ENCODE peak calls at places on chromosomes 3 and 15, in five cellular contexts. W is H1; U is body of pancreas; O is lower leg skin; Y is stimulated activated naive CD8-positive, alpha-beta T cell treated with anti-CD3 and anti-CD28 coated beads, Interleukin-15, Interleukin-2, amounts not matched to agents 100 U/mL and 50 U/mL, for 24 hours. M is an unnamed sample.

GRCh38 chr3:66210687-66211295 is 10.0 kb upstream of the SLC25A26 start:
- DNase-seq in W (no peak), Y (no peak), O (no peak), U (no peak), M (no peak)

GRCh38 chr3:183968846-183969245 is 48.8 kb downstream of the ABCC5 start:
- DNase-seq in O (no peak), W (no peak), U (no peak), Y (no peak), M (no peak)

GRCh38 chr3:59522550-59522949 is 472.7 kb upstream of the CFAP20DC start:
- DNase-seq in U (no peak), O (no peak), W (no peak), Y (no peak), M (no peak)

GRCh38 chr3:76570436-76571057 is 469.4 kb upstream of the ROBO2 start:
- DNase-seq in U (no peak), O (no peak), W (no peak), Y (no peak), M (no peak)

GRCh38 chr3:21955406-21955805 is 204.4 kb upstream of the ZNF385D start:
- DNase-seq in Y (no peak), W (no peak), O (no peak), U (no peak), M (no peak)

GRCh38 chr3:126266291-126266840 is 86.0 kb upstream of the ALDH1L1 start:
- DNase-seq in Y (no peak), O (peak), W (no peak), U (peak), M (no peak)

GRCh38 chr3:158103131-158103955 is 2.9 kb downstream of the SHOX2 start:
- DNase-seq in U (no peak), W (no peak), Y (no peak), O (peak), M (no peak)

GRCh38 chr3:119500265-119500664 is 1.9 kb downstream of the TIMMDC1 start:
- DNase-seq in U (no peak), O (no peak), Y (no peak), W (no peak), M (no peak)

GRCh38 chr15:98953950-98954349 is 53.6 kb downstream of the PGPEP1L start:
- DNase-seq in U (no peak), Y (no peak), O (no peak), W (no peak), M (peak)

GRCh38 chr3:29758108-29759020 is 477.5 kb downstream of the RBMS3 start:
- DNase-seq in Y (no peak), U (peak), O (no peak), W (no peak), M (no peak)

GRCh38 chr3:187286467-187287059 is 5.0 kb downstream of the MASP1 start:
- DNase-seq in Y (no peak), W (no peak), O (no peak), U (no peak), M (no peak)

GRCh38 chr3:127097516-127097915 is 95.4 kb upstream of the PRR23E start:
- DNase-seq in W (no peak), U (no peak), Y (no peak), O (no peak), M (no peak)

GRCh38 chr3:129994883-129995559 is 20.5 kb downstream of the TRH start:
- DNase-seq in O (no peak), Y (no peak), W (no peak), U (no peak), M (no peak)

GRCh38 chr3:52277972-52278509 is 408 bp downstream of the WDR82 start:
- DNase-seq in Y (no peak), U (peak), O (peak), W (no peak), M (no peak)

GRCh38 chr15:57961919-57962318 is 103.6 kb downstream of the ALDH1A2 start:
- DNase-seq in W (no peak), O (no peak), Y (no peak), U (no peak), M (no peak)

GRCh38 chr3:152922554-152922953 is 87.6 kb downstream of the P2RY1 start:
- DNase-seq in U (no peak), W (no peak), O (no peak), Y (no peak), M (no peak)

GRCh38 chr3:66504761-66505641 is 4.2 kb upstream of the LRIG1 start:
- DNase-seq in W (no peak), U (peak), Y (no peak), O (no peak), M (no peak)

GRCh38 chr3:69649713-69650419 is 89.4 kb upstream of the MITF start:
- DNase-seq in Y (no peak), O (no peak), U (no peak), W (no peak), M (no peak)

GRCh38 chr3:159077860-159078259 is 276.0 kb downstream of the MFSD1 start:
- DNase-seq in W (no peak), Y (no peak), O (no peak), U (no peak), M (no peak)

GRCh38 chr3:190086191-190086590 is 34.5 kb downstream of the P3H2 start:
- DNase-seq in Y (no peak), O (no peak), U (no peak), W (peak), M (no peak)

GRCh38 chr3:193971268-193971751 is 164.6 kb upstream of the HES1 start:
- DNase-seq in Y (no peak), U (no peak), W (no peak), O (no peak), M (no peak)

GRCh38 chr3:8762607-8763377 is 6.6 kb downstream of the OXTR start:
- DNase-seq in W (no peak), Y (no peak), U (no peak), O (no peak), M (no peak)

GRCh38 chr3:24299801-24300626 is 194.6 kb downstream of the THRB start:
- DNase-seq in W (no peak), U (no peak), Y (no peak), O (no peak), M (no peak)

GRCh38 chr15:85710340-85710842 is 84.3 kb downstream of the KLHL25 start:
- DNase-seq in O (no peak), Y (peak), W (no peak), U (no peak), M (no peak)

GRCh38 chr3:135513106-135514063 is 452.1 kb upstream of the PPP2R3A start:
- DNase-seq in U (no peak), O (no peak), W (peak), Y (no peak), M (peak)

GRCh38 chr15:63025460-63025859 is 17.1 kb upstream of the TPM1 start:
- DNase-seq in U (no peak), Y (no peak), W (no peak), O (no peak), M (no peak)

GRCh38 chr3:127224118-127224517 is 31.2 kb downstream of the PRR23E start:
- DNase-seq in O (no peak), W (no peak), Y (no peak), U (no peak), M (no peak)

GRCh38 chr15:77048135-77048866 is 22.6 kb downstream of the TSPAN3 start:
- DNase-seq in Y (no peak), O (no peak), W (no peak), U (no peak), M (no peak)

GRCh38 chr3:20064796-20065564 is 24.7 kb downstream of the KAT2B start:
- DNase-seq in U (no peak), Y (no peak), W (no peak), O (peak), M (no peak)

GRCh38 chr3:74139648-74140047 is 474.8 kb downstream of the CNTN3 start:
- DNase-seq in W (no peak), Y (no peak), O (no peak), U (no peak), M (no peak)

GRCh38 chr15:78203346-78204225 is 30.8 kb downstream of the ACSBG1 start:
- DNase-seq in O (peak), Y (no peak), U (peak), W (no peak), M (no peak)

GRCh38 chr3:147397155-147397888 is 9.0 kb downstream of the ZIC4 start:
- DNase-seq in O (peak), U (no peak), Y (no peak), W (no peak), M (no peak)

GRCh38 chr3:180280601-180281000 is 243.9 kb upstream of the PEX5L start:
- DNase-seq in U (no peak), W (no peak), Y (no peak), O (no peak), M (no peak)

GRCh38 chr15:43544266-43544665 is 26.9 kb downstream of the MAP1A start:
- DNase-seq in Y (no peak), O (no peak), W (no peak), U (no peak), M (no peak)

GRCh38 chr3:180871901-180872300 is 40.6 kb upstream of the FXR1 start:
- DNase-seq in W (no peak), O (no peak), Y (no peak), U (no peak), M (no peak)